ENCODE peak calls at places on chromosome 2, in four cellular contexts. F is lower leg skin, L is left ventricle myocardium superior, W is NCI-H748 treated with DMSO at 0.1 percent for 48 hours. N is an unnamed sample.

GRCh38 chr2:20615466-20616241 is 35.2 kb downstream of the HS1BP3 start:
- DNase-seq in L (peak), F (peak), W (no peak), N (peak)

GRCh38 chr2:232524771-232525170 is 1.2 kb upstream of the CHRND start:
- DNase-seq in F (no peak), W (no peak), L (no peak), N (no peak)

GRCh38 chr2:101440127-101440738 is 34.7 kb downstream of the RFX8 start:
- DNase-seq in W (no peak), F (no peak), L (peak), N (no peak)

GRCh38 chr2:551621-552020 is 125.6 kb downstream of the TMEM18 start:
- DNase-seq in W (no peak), F (no peak), L (no peak), N (no peak)

GRCh38 chr2:50444286-50444685 is 587.6 kb downstream of the NRXN1 start:
- DNase-seq in L (no peak), W (peak), F (no peak), N (no peak)

GRCh38 chr2:17518212-17519154 is at the start of gene RAD51AP2:
- DNase-seq in F (peak), L (peak), W (peak), N (peak)

GRCh38 chr2:77629529-77629928 is 107.4 kb upstream of the LRRTM4 start:
- DNase-seq in W (no peak), L (no peak), F (no peak), N (no peak)

GRCh38 chr2:166321076-166321475 is 54.7 kb downstream of the SCN9A start:
- DNase-seq in W (no peak), L (no peak), F (no peak), N (no peak)

GRCh38 chr2:44941551-44942234 is at the start of gene SIX3:
- DNase-seq in W (peak), L (no peak), F (no peak), N (no peak)

GRCh38 chr2:37436324-37436723 is 91.9 kb downstream of the QPCT start:
- DNase-seq in F (no peak), W (no peak), L (no peak), N (no peak)

GRCh38 chr2:216308532-216308931 is 63.8 kb downstream of the MARCHF4 start:
- DNase-seq in F (no peak), L (no peak), W (no peak), N (no peak)

GRCh38 chr2:218259099-218259921 is 1.5 kb upstream of the GPBAR1 start:
- DNase-seq in F (peak), W (no peak), L (peak), N (peak)

GRCh38 chr2:147543056-147543455 is 301.8 kb upstream of the ACVR2A start:
- DNase-seq in L (no peak), F (no peak), W (no peak), N (no peak)

GRCh38 chr2:63050186-63050915 is at the start of gene OTX1:
- DNase-seq in L (peak), F (peak), W (peak), N (peak)

GRCh38 chr2:66437055-66437454 is 2.1 kb downstream of the MEIS1 start:
- DNase-seq in F (no peak), W (no peak), L (no peak), N (no peak)

GRCh38 chr2:113890253-113891235 is 655 bp downstream of the ACTR3 start:
- DNase-seq in W (no peak), L (peak), F (peak), N (peak)

GRCh38 chr2:240149943-240150784 is 9.7 kb upstream of the OTOS start:
- DNase-seq in F (no peak), W (peak), L (peak), N (peak)

GRCh38 chr2:158501301-158501700 is 44.5 kb downstream of the PKP4 start:
- DNase-seq in F (peak), W (no peak), L (peak), N (no peak)

GRCh38 chr2:72141032-72141645 is 6.5 kb downstream of the CYP26B1 start:
- DNase-seq in F (peak), L (no peak), W (no peak), N (no peak)

GRCh38 chr2:237136824-237137223 is 51.1 kb downstream of the COPS8 start:
- DNase-seq in F (no peak), W (no peak), L (no peak), N (no peak)

GRCh38 chr2:44168684-44169154 is at the start of gene PPM1B:
- DNase-seq in W (no peak), F (peak), L (peak), N (peak)

GRCh38 chr2:61419129-61419528 is 51.8 kb downstream of the USP34 start:
- DNase-seq in L (no peak), W (no peak), F (peak), N (no peak)

GRCh38 chr2:176435691-176436215 is 166.5 kb downstream of the MTX2 start:
- DNase-seq in L (no peak), W (no peak), F (no peak), N (no peak)

GRCh38 chr2:21035282-21035973 is 8.4 kb downstream of the APOB start:
- DNase-seq in W (no peak), L (no peak), F (no peak), N (no peak)

GRCh38 chr2:81304154-81304830 is 999.7 kb upstream of the LRRTM1 start:
- DNase-seq in L (no peak), F (no peak), W (no peak), N (no peak)

GRCh38 chr2:227442639-227443038 is 29.3 kb upstream of the AGFG1 start:
- DNase-seq in F (no peak), L (no peak), W (no peak), N (no peak)

GRCh38 chr2:113178069-113178468 is 4.3 kb downstream of the PSD4 start:
- DNase-seq in W (no peak), L (no peak), F (no peak), N (no peak)

GRCh38 chr2:114022360-114023085 is 132.6 kb downstream of the ACTR3 start:
- DNase-seq in W (no peak), F (no peak), L (no peak), N (no peak)

GRCh38 chr2:42457011-42457410 is 36.8 kb downstream of the KCNG3 start:
- DNase-seq in W (no peak), F (no peak), L (no peak), N (no peak)

GRCh38 chr2:57882895-57883515 is 163.6 kb upstream of the VRK2 start:
- DNase-seq in W (peak), F (no peak), L (no peak), N (no peak)